ENCODE peak calls at places on chromosome 11, in six cellular contexts. G is fibroblast of pulmonary artery, B is breast epithelium, S is cardiac muscle cell, Q is HepG2, Z is dorsolateral prefrontal cortex. A is an unnamed sample.

GRCh38 chr11:101342307-101342706 is 212.7 kb upstream of the PGR start:
- DNase-seq in G (no peak), B (no peak), S (no peak), Q (no peak), Z (no peak), A (no peak)

GRCh38 chr11:396948-397548 is 3.0 kb downstream of the PKP3 start:
- DNase-seq in G (peak), B (no peak), S (no peak), Q (peak), Z (peak), A (peak)

GRCh38 chr11:10885703-10886363 is 28.0 kb upstream of the ZBED5 start:
- DNase-seq in G (peak), B (no peak), S (peak), Q (no peak), Z (no peak), A (no peak)

GRCh38 chr11:75525433-75526191 is at the start of gene GDPD5:
- DNase-seq in G (peak), B (peak), S (peak), Q (peak), Z (peak), A (peak)

GRCh38 chr11:91998466-91998865 is 226.2 kb upstream of the FAT3 start:
- DNase-seq in G (no peak), B (no peak), S (no peak), Q (no peak), Z (no peak), A (no peak)

GRCh38 chr11:61888043-61888442 is 3.3 kb downstream of the FADS3 start:
- DNase-seq in G (peak), B (peak), S (no peak), Q (no peak), Z (no peak), A (peak)

GRCh38 chr11:59358595-59358994 is at the start of gene OR5AN1:
- DNase-seq in G (no peak), B (no peak), S (no peak), Q (no peak), Z (no peak), A (no peak)

GRCh38 chr11:115408036-115408911 is 95.9 kb downstream of the CADM1 start:
- DNase-seq in G (no peak), B (no peak), S (no peak), Q (no peak), Z (no peak), A (peak)

GRCh38 chr11:63602296-63602695 is 11.9 kb downstream of the PLAAT3 start:
- DNase-seq in G (peak), B (no peak), S (no peak), Q (no peak), Z (peak), A (peak)

GRCh38 chr11:120128392-120129172 is 9.3 kb downstream of the TRIM29 start:
- DNase-seq in G (peak), B (peak), S (no peak), Q (peak), Z (no peak), A (peak)

GRCh38 chr11:95157824-95158223 is 68.2 kb downstream of the ENDOD1 start:
- DNase-seq in G (no peak), B (no peak), S (no peak), Q (no peak), Z (no peak), A (no peak)

GRCh38 chr11:64531906-64532312 is 59.1 kb upstream of the SLC22A12 start:
- DNase-seq in G (no peak), B (no peak), S (peak), Q (no peak), Z (no peak), A (no peak)

GRCh38 chr11:112310414-112310813 is 49.8 kb upstream of the PLET1 start:
- DNase-seq in G (peak), B (no peak), S (no peak), Q (no peak), Z (no peak), A (peak)
- TF ChIP-seq CTCF in G (no peak), B (no peak), S (no peak), Q (no peak), Z (no peak), A (no peak)

DNA sequence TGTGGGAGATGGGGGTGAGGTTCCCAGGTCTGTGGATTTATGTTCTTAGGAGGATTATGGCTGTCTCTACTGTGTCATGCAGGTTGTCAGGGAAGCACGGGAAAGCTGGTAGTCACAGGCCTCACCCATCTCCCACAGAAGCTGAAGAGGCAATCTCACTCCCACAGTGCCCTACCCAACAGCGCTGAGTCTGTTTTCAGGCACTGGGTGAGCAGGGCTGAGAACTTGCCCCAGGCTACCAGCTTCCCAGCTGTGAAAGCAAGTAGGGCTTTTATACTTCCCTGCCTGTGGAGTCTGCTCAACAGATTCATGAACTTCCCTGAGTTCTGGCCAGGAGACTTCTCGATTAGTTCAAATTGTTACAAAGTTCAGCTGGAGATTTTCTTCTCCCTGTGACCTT is 48.1 kb upstream of the SNX19 start:
- DNase-seq in G (no peak), B (no peak), S (no peak), Q (no peak), Z (no peak), A (no peak)
- H3K4me3 ChIP-seq in G (no peak), B (no peak), S (no peak), Q (no peak), Z (no peak), A (no peak)

DNA sequence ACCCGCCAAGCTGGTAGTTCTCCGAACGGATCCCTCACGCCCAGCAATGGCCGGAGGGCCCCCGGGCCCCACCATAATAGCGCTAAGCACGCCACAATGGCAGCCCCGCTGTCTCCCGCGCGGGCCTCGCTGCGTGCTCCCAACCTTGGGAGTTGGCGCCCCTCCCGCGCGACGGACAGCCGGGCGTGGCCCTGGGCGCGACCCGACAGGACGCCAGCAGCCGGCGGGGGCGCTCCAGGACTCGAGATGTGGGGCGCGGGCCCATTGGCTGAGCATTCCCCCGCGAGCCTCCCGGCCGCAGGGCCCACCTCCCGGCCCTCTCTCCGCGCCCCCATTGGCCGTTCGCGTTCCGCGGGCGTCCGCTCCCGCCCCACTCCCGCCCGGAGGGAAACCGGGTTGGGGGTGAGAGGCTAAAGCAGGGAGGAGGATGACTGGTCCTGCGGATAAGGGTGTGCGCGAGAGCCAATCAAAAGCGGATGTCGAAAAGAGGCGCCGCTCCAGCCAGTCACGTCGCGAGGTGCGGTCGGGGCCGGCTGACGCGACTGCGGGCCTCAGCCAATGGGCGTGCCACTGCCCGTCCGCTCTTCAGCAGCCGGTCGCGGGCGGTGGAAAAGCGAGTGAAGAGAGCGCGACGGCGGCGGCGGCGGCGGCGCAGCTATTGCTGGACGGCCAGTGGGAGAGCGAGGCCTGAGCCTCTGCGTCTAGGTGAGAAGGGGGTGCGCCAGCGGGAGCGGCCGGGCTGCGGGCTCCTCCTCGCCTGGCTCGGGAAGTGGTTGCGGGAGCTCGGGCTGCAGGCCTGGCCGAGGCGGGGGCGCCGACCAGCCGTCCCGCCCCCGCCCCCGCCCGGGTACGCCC is at the start of gene FAR1:
- DNase-seq in G (peak), B (peak), S (peak), Q (no peak), Z (peak), A (peak)
- TF ChIP-seq CTCF in G (peak), B (peak), S (peak), Q (no peak), Z (peak), A (peak)

GRCh38 chr11:47507868-47508594 is 44.9 kb downstream of the CELF1 start:
- DNase-seq in G (no peak), B (no peak), S (no peak), Q (no peak), Z (no peak), A (no peak)

GRCh38 chr11:47508595-47509555 is 44.1 kb downstream of the CELF1 start:
- DNase-seq in G (no peak), B (no peak), S (no peak), Q (no peak), Z (no peak), A (no peak)

GRCh38 chr11:47504910-47505309 is 48.0 kb downstream of the CELF1 start:
- DNase-seq in G (no peak), B (no peak), S (no peak), Q (no peak), Z (no peak), A (no peak)

GRCh38 chr11:47507016-47507631 is 45.8 kb downstream of the CELF1 start:
- DNase-seq in G (no peak), B (no peak), S (no peak), Q (no peak), Z (no peak), A (peak)

GRCh38 chr11:47506363-47506762 is 46.6 kb downstream of the CELF1 start:
- DNase-seq in G (no peak), B (no peak), S (no peak), Q (no peak), Z (no peak), A (no peak)
- H3K4me3 ChIP-seq in G (no peak), B (no peak), S (no peak), Q (no peak), Z (no peak), A (no peak)

DNA sequence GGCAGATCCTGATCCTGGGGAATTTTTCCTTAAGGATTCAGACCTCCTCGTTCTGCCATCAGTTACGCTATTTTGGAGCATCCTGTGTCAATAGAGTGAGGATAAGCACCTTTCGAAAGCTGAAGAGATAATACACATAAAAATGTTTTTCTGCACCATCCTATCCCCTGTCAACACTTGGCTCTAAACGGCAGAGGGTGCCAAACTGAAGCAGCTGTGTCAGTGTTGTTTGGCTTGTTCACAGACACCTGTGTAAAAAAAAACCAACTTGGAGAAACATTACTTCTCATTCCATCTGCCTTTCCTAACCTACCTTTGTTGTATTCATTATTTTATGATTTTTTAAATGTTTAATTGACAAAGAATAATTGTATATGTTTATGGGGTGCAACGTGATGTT is 417.0 kb upstream of the DDI1 start:
- DNase-seq in G (peak), B (no peak), S (peak), Q (no peak), Z (no peak), A (no peak)
- TF ChIP-seq CTCF in G (peak), B (no peak), S (peak), Q (no peak), Z (no peak), A (no peak)

GRCh38 chr11:118610773-118611432 is 3.5 kb downstream of the PHLDB1 start:
- DNase-seq in G (peak), B (peak), S (peak), Q (peak), Z (peak), A (peak)
- H3K4me3 ChIP-seq in G (peak), B (peak), S (peak), Q (no peak), Z (peak), A (peak)

GRCh38 chr11:111926505-111927391 is 8.0 kb downstream of the C11orf52 start:
- DNase-seq in G (peak), B (peak), S (peak), Q (peak), Z (peak), A (peak)
- TF ChIP-seq CTCF in G (no peak), B (peak), S (no peak), Q (no peak), Z (peak), A (peak)

DNA sequence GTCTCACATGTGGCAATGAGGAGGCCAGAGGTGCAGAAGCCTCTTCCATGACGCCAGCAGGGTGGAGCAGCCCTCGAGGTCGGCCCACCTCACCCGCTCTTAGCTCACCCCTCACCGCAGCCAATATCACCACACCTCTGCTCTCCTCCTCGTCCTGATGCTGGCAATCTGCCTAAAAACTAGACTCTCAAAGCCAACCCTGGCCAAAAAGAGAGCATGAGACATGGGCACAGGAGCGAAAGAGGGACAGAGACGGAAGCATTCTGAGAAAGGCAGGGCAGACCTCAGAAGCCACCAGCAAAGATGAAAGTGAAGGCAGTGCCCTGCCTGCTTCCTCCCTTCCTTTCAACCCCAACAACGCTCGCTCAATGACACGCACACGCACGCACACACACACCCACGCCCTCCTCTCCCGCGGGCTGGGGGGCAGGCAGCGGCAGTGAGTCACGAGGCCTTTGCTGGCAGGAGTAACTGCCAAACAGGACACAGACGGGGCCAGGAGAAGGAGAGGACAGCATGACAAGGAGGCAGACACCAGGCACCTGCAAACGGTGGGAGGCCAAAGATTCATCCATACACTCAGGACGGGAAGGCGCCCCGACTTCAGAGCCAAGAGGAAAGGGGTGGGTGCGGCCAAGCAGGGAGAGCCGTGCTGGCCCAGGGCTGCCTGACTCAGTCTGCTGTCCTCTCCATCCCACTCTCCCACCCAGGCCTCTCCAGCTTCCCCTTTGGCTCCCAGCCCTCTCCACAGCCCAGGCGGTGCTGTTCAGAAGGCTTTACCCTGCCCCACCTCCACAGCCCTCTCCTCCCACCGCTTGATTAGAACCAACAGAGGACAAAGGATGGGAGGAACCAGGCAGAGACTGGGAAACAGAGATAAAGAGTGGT is 11.4 kb downstream of the IGSF9B start:
- DNase-seq in G (peak), B (no peak), S (no peak), Q (no peak), Z (no peak), A (peak)
- H3K4me3 ChIP-seq in G (no peak), B (peak), S (no peak), Q (no peak), Z (peak), A (no peak)

GRCh38 chr11:21144556-21144955 is 475.2 kb downstream of the NELL1 start:
- DNase-seq in G (no peak), B (no peak), S (peak), Q (no peak), Z (no peak), A (no peak)

GRCh38 chr11:21137813-21138212 is 468.4 kb downstream of the NELL1 start:
- DNase-seq in G (no peak), B (no peak), S (no peak), Q (no peak), Z (no peak), A (no peak)

DNA sequence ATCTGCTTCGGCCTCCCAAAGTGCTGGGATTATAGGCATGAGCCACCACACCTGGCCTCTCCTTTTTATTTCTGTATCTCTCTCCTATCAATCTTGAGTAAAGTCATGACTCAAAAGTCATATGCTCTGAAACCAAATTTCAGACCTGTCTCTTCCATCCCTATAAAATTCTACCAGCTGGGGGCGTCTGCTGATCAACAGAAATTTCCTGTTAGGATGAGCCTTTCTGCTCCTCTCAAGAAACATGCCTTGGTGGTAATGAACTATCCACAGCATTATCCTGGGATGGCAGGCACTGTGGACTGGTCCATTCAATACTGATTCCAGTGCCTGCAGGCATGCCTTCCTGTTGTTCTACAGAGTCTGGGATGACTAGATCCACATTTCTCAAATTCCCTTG is 472.6 kb downstream of the NELL1 start:
- DNase-seq in G (no peak), B (no peak), S (peak), Q (no peak), Z (no peak), A (no peak)
- TF ChIP-seq CTCF in G (no peak), B (no peak), S (no peak), Q (no peak), Z (no peak), A (no peak)

GRCh38 chr11:122663056-122663740 is 7.7 kb downstream of the UBASH3B start:
- DNase-seq in G (no peak), B (peak), S (no peak), Q (no peak), Z (no peak), A (no peak)
- H3K4me3 ChIP-seq in G (no peak), B (no peak), S (no peak), Q (no peak), Z (no peak), A (no peak)

A was measured in AG10803.